ENCODE peak calls at places on chromosomes 11 and 22, in seven cellular contexts. P is mesenteric fat pad; D is tibial artery; R is activated T-helper 2 cell treated with anti-CD3 and anti-CD28 coated beads, Interferon-gamma antibody, Interleukin-2, Interleukin-4, amounts not matched to agents 10 μg/mL and 5 μg/mL and 100 μg/mL, durations not matched to agents 14 hours and 24 hours and 36 hours; Q is T-helper 2 cell; A is activated CD4-positive, alpha-beta T cell treated with anti-CD3 and anti-CD28 coated beads, Interleukin-2, amount 10 ng/mL, durations not matched to agents 7 days and 5 days; M is mucosa of gallbladder. X is an unnamed sample.
A peak's percentile ranks its signal among the peaks of the same experiment; 100 is the strongest.

GRCh38 chr11:3154001-3154599 is 11.0 kb downstream of the OSBPL5 start:
- DNase-seq in P (no peak), D (no peak), R (no peak), Q (no peak), A (no peak), M (no peak), X (no peak)

GRCh38 chr11:82873919-82874333 is 26.3 kb downstream of the PRCP start:
- DNase-seq in P (no peak), D (no peak), R (no peak), Q (no peak), A (peak; percentile 11), M (no peak), X (no peak)

GRCh38 chr11:1696608-1697570 is at the start of gene KRTAP5-6:
- DNase-seq in P (peak; percentile 53), D (no peak), R (no peak), Q (no peak), A (no peak), M (no peak), X (no peak)

GRCh38 chr22:17097062-17097461 is 12.3 kb downstream of the IL17RA start:
- DNase-seq in P (no peak), D (no peak), R (no peak), Q (no peak), A (no peak), M (no peak), X (no peak)

GRCh38 chr11:29184939-29185890 is 831.6 kb downstream of the KCNA4 start:
- DNase-seq in P (no peak), D (no peak), R (no peak), Q (no peak), A (no peak), M (no peak), X (no peak)

GRCh38 chr11:90220391-90220790 is 2.5 kb downstream of the CHORDC1 start:
- DNase-seq in P (no peak), D (no peak), R (no peak), Q (no peak), A (no peak), M (no peak), X (peak; percentile 32)

GRCh38 chr11:68051191-68052136 is 12.6 kb downstream of the TCIRG1 start:
- DNase-seq in P (no peak), D (no peak), R (no peak), Q (no peak), A (no peak), M (no peak), X (no peak)

GRCh38 chr11:34160049-34160721 is 54.8 kb downstream of the NAT10 start:
- DNase-seq in P (no peak), D (no peak), R (no peak), Q (no peak), A (no peak), M (no peak), X (no peak)

GRCh38 chr11:103587951-103588788 is 448.3 kb upstream of the DDI1 start:
- DNase-seq in P (no peak), D (no peak), R (no peak), Q (no peak), A (no peak), M (no peak), X (no peak)

GRCh38 chr11:104098555-104098954 is 62.1 kb downstream of the DDI1 start:
- DNase-seq in P (no peak), D (no peak), R (no peak), Q (no peak), A (no peak), M (no peak), X (no peak)

GRCh38 chr11:1730230-1730629 is 20.2 kb downstream of the IFITM10 start:
- DNase-seq in P (peak; percentile 69), D (no peak), R (no peak), Q (no peak), A (no peak), M (no peak), X (no peak)

GRCh38 chr11:88680806-88681205 is 343.3 kb upstream of the CTSC start:
- DNase-seq in P (no peak), D (no peak), R (no peak), Q (no peak), A (no peak), M (no peak), X (no peak)

GRCh38 chr11:48020092-48020755 is 39.9 kb downstream of the PTPRJ start:
- DNase-seq in P (no peak), D (no peak), R (no peak), Q (peak; percentile 40), A (no peak), M (no peak), X (no peak)

GRCh38 chr11:26761382-26761781 is 39.5 kb upstream of the SLC5A12 start:
- DNase-seq in P (no peak), D (no peak), R (no peak), Q (no peak), A (no peak), M (no peak), X (no peak)

GRCh38 chr11:64887234-64887756 is 8.9 kb upstream of the EHD1 start:
- DNase-seq in P (no peak), D (no peak), R (no peak), Q (no peak), A (no peak), M (no peak), X (no peak)

GRCh38 chr22:30876925-30877553 is 91.5 kb downstream of the MORC2 start:
- DNase-seq in P (no peak), D (peak; percentile 19), R (no peak), Q (no peak), A (no peak), M (no peak), X (no peak)

GRCh38 chr11:45930031-45930794 is 7.8 kb downstream of the LARGE2 start:
- DNase-seq in P (no peak), D (no peak), R (peak; percentile 22), Q (no peak), A (peak; percentile 55), M (peak; percentile 35), X (peak; percentile 91)

GRCh38 chr11:60899021-60899936 is 7.1 kb downstream of the PRPF19 start:
- DNase-seq in P (peak; percentile 49), D (no peak), R (no peak), Q (no peak), A (peak; percentile 26), M (peak; percentile 48), X (peak; percentile 58)

GRCh38 chr11:108751444-108751843 is 86.6 kb downstream of the DDX10 start:
- DNase-seq in P (no peak), D (no peak), R (no peak), Q (no peak), A (no peak), M (no peak), X (no peak)

GRCh38 chr11:44973634-44974401 is 23.1 kb upstream of the TP53I11 start:
- DNase-seq in P (no peak), D (no peak), R (no peak), Q (no peak), A (no peak), M (no peak), X (no peak)

GRCh38 chr22:22578702-22579424 is 19.8 kb upstream of the PRAME start:
- DNase-seq in P (no peak), D (no peak), R (no peak), Q (no peak), A (no peak), M (no peak), X (no peak)

GRCh38 chr11:28627690-28628255 is 519.6 kb downstream of the METTL15 start:
- DNase-seq in P (no peak), D (no peak), R (no peak), Q (no peak), A (no peak), M (no peak), X (no peak)